ENCODE peak calls at places on chromosomes 13 and 19, in six cellular contexts. One of them, this sample, is unnamed.

GRCh38 chr19:23093832-23094231 is 23.0 kb upstream of the ZNF730 start:
- DNase-seq in sigmoid colon: no peak
- DNase-seq in HFF-Myc: no peak
- DNase-seq in heart left ventricle: no peak
- DNase-seq in right lobe of liver: no peak
- DNase-seq in ascending aorta: no peak
- DNase-seq in this sample: no peak

GRCh38 chr13:41613984-41614581 is 156.7 kb downstream of the RGCC start:
- DNase-seq in right lobe of liver: peak; percentile 46
- DNase-seq in ascending aorta: peak; percentile 73
- DNase-seq in heart left ventricle: peak; percentile 81
- DNase-seq in HFF-Myc: peak; percentile 94
- DNase-seq in sigmoid colon: peak; percentile 74
- DNase-seq in this sample: no peak

GRCh38 chr13:114008964-114009589 is 35.2 kb upstream of the C13orf46 start:
- DNase-seq in ascending aorta: peak; percentile 21
- DNase-seq in right lobe of liver: no peak
- DNase-seq in HFF-Myc: no peak
- DNase-seq in sigmoid colon: peak; percentile 11
- DNase-seq in heart left ventricle: no peak
- DNase-seq in this sample: no peak

GRCh38 chr19:2050349-2050990 is 574 bp downstream of the MKNK2 start:
- DNase-seq in HFF-Myc: no peak
- DNase-seq in right lobe of liver: no peak
- DNase-seq in ascending aorta: no peak
- DNase-seq in heart left ventricle: no peak
- DNase-seq in sigmoid colon: no peak
- DNase-seq in this sample: no peak

GRCh38 chr13:40116008-40116407 is 460.5 kb downstream of the COG6 start:
- DNase-seq in ascending aorta: peak; percentile 79
- DNase-seq in right lobe of liver: no peak
- DNase-seq in heart left ventricle: peak; percentile 35
- DNase-seq in sigmoid colon: no peak
- DNase-seq in HFF-Myc: no peak
- DNase-seq in this sample: no peak

GRCh38 chr19:52351512-52351911 is 15.5 kb downstream of the ZNF610 start:
- DNase-seq in HFF-Myc: no peak
- DNase-seq in heart left ventricle: no peak
- DNase-seq in ascending aorta: no peak
- DNase-seq in right lobe of liver: no peak
- DNase-seq in sigmoid colon: no peak
- DNase-seq in this sample: no peak

GRCh38 chr13:111326981-111327642 is 6.7 kb downstream of the TEX29 start:
- DNase-seq in ascending aorta: peak; percentile 40
- DNase-seq in sigmoid colon: no peak
- DNase-seq in heart left ventricle: no peak
- DNase-seq in right lobe of liver: no peak
- DNase-seq in HFF-Myc: no peak
- DNase-seq in this sample: no peak

GRCh38 chr19:10549733-10550132 is 6.0 kb downstream of the ATG4D start:
- DNase-seq in right lobe of liver: no peak
- DNase-seq in HFF-Myc: no peak
- DNase-seq in ascending aorta: no peak
- DNase-seq in sigmoid colon: no peak
- DNase-seq in heart left ventricle: no peak
- DNase-seq in this sample: no peak

GRCh38 chr19:52007805-52008557 is at the start of gene ZNF615:
- DNase-seq in sigmoid colon: peak; percentile 93
- DNase-seq in HFF-Myc: peak; percentile 40
- DNase-seq in heart left ventricle: peak; percentile 93
- DNase-seq in ascending aorta: peak; percentile 93
- DNase-seq in right lobe of liver: peak; percentile 93
- DNase-seq in this sample: no peak

GRCh38 chr13:106533940-106534843 is 1.3 kb downstream of the EFNB2 start:
- DNase-seq in ascending aorta: peak; percentile 78
- DNase-seq in HFF-Myc: no peak
- DNase-seq in heart left ventricle: peak; percentile 33
- DNase-seq in sigmoid colon: peak; percentile 78
- DNase-seq in right lobe of liver: peak; percentile 54
- DNase-seq in this sample: no peak

GRCh38 chr13:72126424-72126823 is 259.4 kb upstream of the DACH1 start:
- DNase-seq in heart left ventricle: no peak
- DNase-seq in HFF-Myc: no peak
- DNase-seq in ascending aorta: no peak
- DNase-seq in sigmoid colon: no peak
- DNase-seq in right lobe of liver: no peak
- DNase-seq in this sample: no peak

GRCh38 chr19:10751109-10751972 is 33.5 kb downstream of the DNM2 start:
- DNase-seq in sigmoid colon: no peak
- DNase-seq in ascending aorta: peak; percentile 71
- DNase-seq in right lobe of liver: no peak
- DNase-seq in heart left ventricle: peak; percentile 52
- DNase-seq in HFF-Myc: no peak
- DNase-seq in this sample: no peak

GRCh38 chr13:85864963-85865530 is 65.8 kb upstream of the SLITRK6 start:
- DNase-seq in right lobe of liver: no peak
- DNase-seq in ascending aorta: no peak
- DNase-seq in HFF-Myc: no peak
- DNase-seq in sigmoid colon: no peak
- DNase-seq in heart left ventricle: no peak
- DNase-seq in this sample: no peak

GRCh38 chr13:98044301-98044700 is 90.8 kb downstream of the IPO5 start:
- DNase-seq in sigmoid colon: no peak
- DNase-seq in right lobe of liver: no peak
- DNase-seq in heart left ventricle: no peak
- DNase-seq in ascending aorta: no peak
- DNase-seq in HFF-Myc: no peak
- DNase-seq in this sample: no peak

GRCh38 chr19:2243274-2244121 is 5.6 kb upstream of the AMH start:
- DNase-seq in ascending aorta: no peak
- DNase-seq in sigmoid colon: no peak
- DNase-seq in heart left ventricle: no peak
- DNase-seq in right lobe of liver: no peak
- DNase-seq in HFF-Myc: no peak
- DNase-seq in this sample: no peak

GRCh38 chr13:52784591-52785340 is 45.1 kb upstream of the CNMD start:
- DNase-seq in ascending aorta: no peak
- DNase-seq in HFF-Myc: no peak
- DNase-seq in heart left ventricle: no peak
- DNase-seq in right lobe of liver: no peak
- DNase-seq in sigmoid colon: no peak
- DNase-seq in this sample: no peak

GRCh38 chr13:41411536-41411935 is 45.8 kb upstream of the RGCC start:
- DNase-seq in heart left ventricle: no peak
- DNase-seq in sigmoid colon: no peak
- DNase-seq in right lobe of liver: no peak
- DNase-seq in HFF-Myc: no peak
- DNase-seq in ascending aorta: no peak
- DNase-seq in this sample: no peak

GRCh38 chr19:32971012-32971595 is 654 bp downstream of the CEP89 start:
- DNase-seq in ascending aorta: no peak
- DNase-seq in sigmoid colon: peak; percentile 64
- DNase-seq in right lobe of liver: no peak
- DNase-seq in HFF-Myc: no peak
- DNase-seq in heart left ventricle: no peak
- DNase-seq in this sample: no peak

GRCh38 chr19:48970923-48971395 is 5.8 kb downstream of the FTL start:
- DNase-seq in heart left ventricle: peak; percentile 82
- DNase-seq in HFF-Myc: no peak
- DNase-seq in right lobe of liver: peak; percentile 74
- DNase-seq in ascending aorta: peak; percentile 86
- DNase-seq in sigmoid colon: peak; percentile 86
- DNase-seq in this sample: no peak

GRCh38 chr19:20318616-20319015 is 151.6 kb downstream of the ZNF486 start:
- DNase-seq in heart left ventricle: no peak
- DNase-seq in right lobe of liver: no peak
- DNase-seq in ascending aorta: no peak
- DNase-seq in sigmoid colon: no peak
- DNase-seq in HFF-Myc: no peak
- DNase-seq in this sample: no peak

GRCh38 chr13:67299731-67300130 is 69.6 kb upstream of the PCDH9 start:
- DNase-seq in sigmoid colon: no peak
- DNase-seq in heart left ventricle: no peak
- DNase-seq in HFF-Myc: no peak
- DNase-seq in ascending aorta: no peak
- DNase-seq in right lobe of liver: no peak
- DNase-seq in this sample: no peak

GRCh38 chr19:3945838-3946237 is 13.0 kb downstream of the NMRK2 start:
- DNase-seq in ascending aorta: no peak
- DNase-seq in sigmoid colon: no peak
- DNase-seq in heart left ventricle: no peak
- DNase-seq in right lobe of liver: no peak
- DNase-seq in HFF-Myc: no peak
- DNase-seq in this sample: no peak

GRCh38 chr13:112065521-112065866 is 1.5 kb upstream of the SOX1 start:
- DNase-seq in sigmoid colon: no peak
- DNase-seq in right lobe of liver: no peak
- DNase-seq in heart left ventricle: no peak
- DNase-seq in ascending aorta: no peak
- DNase-seq in HFF-Myc: no peak
- DNase-seq in this sample: no peak

GRCh38 chr19:35755550-35756371 is 1.1 kb downstream of the HSPB6 start:
- DNase-seq in heart left ventricle: peak; percentile 89
- DNase-seq in sigmoid colon: peak; percentile 98
- DNase-seq in right lobe of liver: no peak
- DNase-seq in ascending aorta: peak; percentile 94
- DNase-seq in HFF-Myc: no peak
- DNase-seq in this sample: peak; percentile 95

DNA sequence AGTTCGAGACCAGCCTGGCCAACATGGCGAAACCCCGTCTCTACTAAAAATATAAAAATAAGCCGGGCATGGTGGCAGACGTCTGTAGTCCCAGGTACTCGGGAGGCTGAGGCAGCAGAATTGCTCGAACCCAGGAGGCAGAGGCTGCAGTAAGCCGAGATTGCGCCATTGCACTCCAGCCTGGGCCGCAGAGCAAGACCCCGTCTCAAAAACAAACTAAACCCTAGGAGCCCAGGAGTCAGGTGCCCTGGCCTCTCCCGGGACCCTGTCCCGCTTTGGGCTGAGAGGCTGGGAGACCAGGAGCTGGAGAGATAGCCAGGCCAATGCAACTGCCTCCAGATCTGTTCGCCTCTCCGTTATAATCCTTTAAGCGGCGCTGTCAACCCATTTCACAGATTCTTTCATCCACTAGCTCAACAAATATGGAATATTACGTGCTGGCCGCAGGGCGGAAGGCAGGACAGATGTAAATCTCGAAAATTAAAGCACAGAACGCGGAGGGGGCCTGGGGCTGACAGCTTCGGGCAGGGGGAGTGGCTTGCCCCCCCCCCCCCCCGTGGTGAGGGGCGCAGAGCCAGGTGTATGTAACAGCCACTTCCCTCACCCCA is 5.3 kb upstream of the MYBPC2 start:
- DNase-seq in heart left ventricle: no peak
- DNase-seq in sigmoid colon: no peak
- DNase-seq in ascending aorta: no peak
- DNase-seq in right lobe of liver: no peak
- DNase-seq in HFF-Myc: no peak
- DNase-seq in this sample: no peak
- H3K4me3 ChIP-seq in heart left ventricle: no peak overlapping the region
- H3K4me3 ChIP-seq in sigmoid colon: peak overlapping the region; percentile 34
- H3K4me3 ChIP-seq in ascending aorta: no peak overlapping the region
- H3K4me3 ChIP-seq in right lobe of liver: no peak overlapping the region
- H3K4me3 ChIP-seq in HFF-Myc: peak overlapping the region; percentile 9
- H3K4me3 ChIP-seq in this sample: peak overlapping the region; percentile 9

GRCh38 chr19:53908933-53909415 is at the start of gene CACNG7:
- DNase-seq in sigmoid colon: no peak
- DNase-seq in HFF-Myc: no peak
- DNase-seq in right lobe of liver: no peak
- DNase-seq in heart left ventricle: no peak
- DNase-seq in ascending aorta: no peak
- DNase-seq in this sample: no peak

GRCh38 chr19:53909471-53910169 is 542 bp downstream of the CACNG7 start:
- DNase-seq in ascending aorta: no peak
- DNase-seq in right lobe of liver: no peak
- DNase-seq in heart left ventricle: no peak
- DNase-seq in sigmoid colon: no peak
- DNase-seq in HFF-Myc: no peak
- DNase-seq in this sample: no peak

GRCh38 chr19:53908106-53908932 is 759 bp upstream of the CACNG7 start:
- DNase-seq in heart left ventricle: no peak
- DNase-seq in sigmoid colon: no peak
- DNase-seq in right lobe of liver: no peak
- DNase-seq in ascending aorta: no peak
- DNase-seq in HFF-Myc: no peak
- DNase-seq in this sample: no peak

GRCh38 chr19:53907690-53908089 is 1.4 kb upstream of the CACNG7 start:
- DNase-seq in ascending aorta: no peak
- DNase-seq in right lobe of liver: no peak
- DNase-seq in HFF-Myc: no peak
- DNase-seq in heart left ventricle: no peak
- DNase-seq in sigmoid colon: no peak
- DNase-seq in this sample: no peak

GRCh38 chr19:53910170-53910518 is 1.1 kb downstream of the CACNG7 start:
- DNase-seq in HFF-Myc: no peak
- DNase-seq in ascending aorta: no peak
- DNase-seq in sigmoid colon: no peak
- DNase-seq in heart left ventricle: no peak
- DNase-seq in right lobe of liver: no peak
- DNase-seq in this sample: no peak
- H3K4me3 ChIP-seq in HFF-Myc: no peak overlapping the region
- H3K4me3 ChIP-seq in ascending aorta: no peak overlapping the region
- H3K4me3 ChIP-seq in sigmoid colon: no peak overlapping the region
- H3K4me3 ChIP-seq in heart left ventricle: no peak overlapping the region
- H3K4me3 ChIP-seq in right lobe of liver: no peak overlapping the region
- H3K4me3 ChIP-seq in this sample: no peak overlapping the region

GRCh38 chr19:8320564-8321066 is 560 bp downstream of the NDUFA7 start:
- DNase-seq in ascending aorta: no peak
- DNase-seq in sigmoid colon: no peak
- DNase-seq in HFF-Myc: no peak
- DNase-seq in heart left ventricle: no peak
- DNase-seq in right lobe of liver: no peak
- DNase-seq in this sample: no peak

GRCh38 chr19:8321067-8321759 is at the start of the genes NDUFA7 and RPS28:
- DNase-seq in HFF-Myc: peak; percentile 93
- DNase-seq in heart left ventricle: peak; percentile 98
- DNase-seq in ascending aorta: peak; percentile 98
- DNase-seq in right lobe of liver: peak; percentile 96
- DNase-seq in sigmoid colon: peak; percentile 99
- DNase-seq in this sample: peak; percentile 97

GRCh38 chr19:8321760-8322637 is 703 bp downstream of the RPS28 start:
- DNase-seq in ascending aorta: no peak
- DNase-seq in right lobe of liver: no peak
- DNase-seq in sigmoid colon: no peak
- DNase-seq in HFF-Myc: no peak
- DNase-seq in heart left ventricle: no peak
- DNase-seq in this sample: no peak

GRCh38 chr19:8322638-8322997 is 1.3 kb downstream of the RPS28 start:
- DNase-seq in HFF-Myc: no peak
- DNase-seq in sigmoid colon: no peak
- DNase-seq in right lobe of liver: no peak
- DNase-seq in heart left ventricle: no peak
- DNase-seq in ascending aorta: no peak
- DNase-seq in this sample: no peak

GRCh38 chr19:8319807-8320520 is 1.2 kb downstream of the NDUFA7 start:
- DNase-seq in right lobe of liver: no peak
- DNase-seq in HFF-Myc: no peak
- DNase-seq in heart left ventricle: no peak
- DNase-seq in sigmoid colon: no peak
- DNase-seq in ascending aorta: no peak
- DNase-seq in this sample: no peak
- H3K4me3 ChIP-seq in right lobe of liver: peak overlapping the region; percentile 75
- H3K4me3 ChIP-seq in HFF-Myc: peak overlapping the region; percentile 97
- H3K4me3 ChIP-seq in heart left ventricle: peak overlapping the region; percentile 81
- H3K4me3 ChIP-seq in sigmoid colon: peak overlapping the region; percentile 84
- H3K4me3 ChIP-seq in ascending aorta: peak overlapping the region; percentile 64
- H3K4me3 ChIP-seq in this sample: peak overlapping the region; percentile 98

GRCh38 chr19:6061420-6062130 is 48.7 kb downstream of the RFX2 start:
- DNase-seq in HFF-Myc: no peak
- DNase-seq in ascending aorta: peak; percentile 82
- DNase-seq in heart left ventricle: peak; percentile 18
- DNase-seq in sigmoid colon: peak; percentile 92
- DNase-seq in right lobe of liver: peak; percentile 23
- DNase-seq in this sample: no peak
- H3K4me3 ChIP-seq in HFF-Myc: no peak overlapping the region
- H3K4me3 ChIP-seq in ascending aorta: no peak overlapping the region
- H3K4me3 ChIP-seq in heart left ventricle: no peak overlapping the region
- H3K4me3 ChIP-seq in sigmoid colon: peak overlapping the region; percentile 13
- H3K4me3 ChIP-seq in right lobe of liver: no peak overlapping the region
- H3K4me3 ChIP-seq in this sample: peak overlapping the region; percentile 5